ENCODE peak calls at places on chromosomes 6 and 20, in five cellular contexts. I, K, X, A and L are unnamed samples.

GRCh38 chr6:124924333-124924759 is 37.9 kb upstream of the RNF217 start:
- DNase-seq in I (peak), K (no peak), X (no peak), A (peak), L (no peak)

GRCh38 chr6:10151144-10151915 is 263.5 kb downstream of the TFAP2A start:
- DNase-seq in I (no peak), K (no peak), X (no peak), A (no peak), L (no peak)

GRCh38 chr20:51366155-51366886 is 176.2 kb downstream of the NFATC2 start:
- DNase-seq in I (peak), K (no peak), X (no peak), A (peak), L (peak)

GRCh38 chr6:132205946-132206345 is 195.3 kb downstream of the MOXD1 start:
- DNase-seq in I (no peak), K (no peak), X (no peak), A (no peak), L (no peak)

GRCh38 chr6:157669747-157670216 is 153.3 kb upstream of the SNX9 start:
- DNase-seq in I (peak), K (no peak), X (peak), A (peak), L (peak)

GRCh38 chr6:2196079-2196679 is 49.2 kb downstream of the GMDS start:
- DNase-seq in I (peak), K (peak), X (no peak), A (peak), L (peak)

GRCh38 chr6:169960891-169961611 is 209.6 kb downstream of the ERMARD start:
- DNase-seq in I (no peak), K (no peak), X (no peak), A (no peak), L (no peak)

GRCh38 chr6:107981695-107982094 is 23.7 kb upstream of the SEC63 start:
- DNase-seq in I (no peak), K (no peak), X (no peak), A (no peak), L (no peak)

GRCh38 chr20:35576816-35577215 is 34.9 kb downstream of the ERGIC3 start:
- DNase-seq in I (no peak), K (no peak), X (no peak), A (no peak), L (no peak)

GRCh38 chr6:154460306-154461071 is 50.0 kb downstream of the CNKSR3 start:
- DNase-seq in I (no peak), K (no peak), X (no peak), A (peak), L (no peak)

GRCh38 chr6:6494677-6495076 is 93.8 kb upstream of the LY86 start:
- DNase-seq in I (peak), K (peak), X (no peak), A (no peak), L (peak)

GRCh38 chr6:33896391-33897192 is 92.8 kb upstream of the MLN start:
- DNase-seq in I (no peak), K (no peak), X (no peak), A (peak), L (no peak)

GRCh38 chr6:21666788-21667681 is 73.5 kb downstream of the SOX4 start:
- DNase-seq in I (no peak), K (peak), X (no peak), A (peak), L (no peak)

GRCh38 chr20:63475209-63475608 is 2.8 kb upstream of the KCNQ2 start:
- DNase-seq in I (peak), K (peak), X (no peak), A (peak), L (peak)

GRCh38 chr6:154555075-154555677 is 44.7 kb upstream of the CNKSR3 start:
- DNase-seq in I (peak), K (no peak), X (no peak), A (no peak), L (peak)

GRCh38 chr20:35196313-35196712 is 24.4 kb downstream of the PROCR start:
- DNase-seq in I (no peak), K (no peak), X (no peak), A (peak), L (no peak)

GRCh38 chr6:12137480-12137879 is 125.4 kb downstream of the HIVEP1 start:
- DNase-seq in I (peak), K (no peak), X (no peak), A (peak), L (no peak)

GRCh38 chr20:24685736-24686135 is 216.3 kb downstream of the SYNDIG1 start:
- DNase-seq in I (no peak), K (no peak), X (peak), A (no peak), L (no peak)

GRCh38 chr6:109420751-109421150 is 19.7 kb downstream of the PPIL6 start:
- DNase-seq in I (no peak), K (no peak), X (no peak), A (no peak), L (peak)

GRCh38 chr6:167825759-167826229 is 917 bp upstream of the AFDN start:
- DNase-seq in I (peak), K (peak), X (peak), A (no peak), L (peak)

GRCh38 chr20:17731233-17731632 is 31.5 kb downstream of the BANF2 start:
- DNase-seq in I (no peak), K (no peak), X (no peak), A (no peak), L (no peak)

GRCh38 chr20:34637245-34638185 is 39.4 kb downstream of the PIGU start:
- DNase-seq in I (peak), K (no peak), X (no peak), A (peak), L (no peak)

GRCh38 chr6:142374965-142375733 is 73.3 kb downstream of the ADGRG6 start:
- DNase-seq in I (peak), K (no peak), X (no peak), A (peak), L (peak)

GRCh38 chr20:41540459-41540858 is 77.7 kb downstream of the CHD6 start:
- DNase-seq in I (no peak), K (no peak), X (no peak), A (no peak), L (no peak)

GRCh38 chr6:126302191-126302590 is 37.7 kb upstream of the CENPW start:
- DNase-seq in I (no peak), K (no peak), X (no peak), A (no peak), L (no peak)

GRCh38 chr20:45467861-45468260 is 1.7 kb upstream of the WFDC2 start:
- DNase-seq in I (no peak), K (no peak), X (no peak), A (no peak), L (no peak)

GRCh38 chr20:45469336-45470261 is at the start of gene WFDC2:
- DNase-seq in I (no peak), K (peak), X (no peak), A (no peak), L (no peak)

GRCh38 chr20:45470262-45470931 is 844 bp downstream of the WFDC2 start:
- DNase-seq in I (no peak), K (peak), X (no peak), A (no peak), L (no peak)

GRCh38 chr20:45467172-45467571 is 2.4 kb upstream of the WFDC2 start:
- DNase-seq in I (no peak), K (no peak), X (no peak), A (no peak), L (no peak)

GRCh38 chr20:45470939-45471338 is 1.4 kb downstream of the WFDC2 start:
- DNase-seq in I (no peak), K (no peak), X (no peak), A (no peak), L (no peak)
- TF ChIP-seq CTCF in I (no peak), K (no peak), X (no peak), A (peak), L (no peak)

GRCh38 chr20:59402697-59403096 is 102.3 kb downstream of the EDN3 start:
- DNase-seq in I (peak), K (no peak), X (no peak), A (no peak), L (no peak)

GRCh38 chr20:59403962-59404314 is 103.5 kb downstream of the EDN3 start:
- DNase-seq in I (no peak), K (no peak), X (no peak), A (no peak), L (no peak)

GRCh38 chr20:59404749-59405148 is 104.3 kb downstream of the EDN3 start:
- DNase-seq in I (no peak), K (no peak), X (no peak), A (no peak), L (no peak)

GRCh38 chr20:59405226-59405815 is 104.9 kb downstream of the EDN3 start:
- DNase-seq in I (no peak), K (no peak), X (no peak), A (no peak), L (no peak)

GRCh38 chr20:59403261-59403961 is 103.0 kb downstream of the EDN3 start:
- DNase-seq in I (peak), K (peak), X (peak), A (no peak), L (peak)
- TF ChIP-seq CTCF in I (peak), K (peak), X (peak), A (peak), L (peak)

GRCh38 chr20:54456972-54457371 is 18.4 kb upstream of the DOK5 start:
- DNase-seq in I (no peak), K (no peak), X (no peak), A (no peak), L (no peak)

GRCh38 chr20:54456423-54456822 is 19.0 kb upstream of the DOK5 start:
- DNase-seq in I (no peak), K (no peak), X (no peak), A (no peak), L (no peak)

GRCh38 chr20:54454982-54455381 is 20.4 kb upstream of the DOK5 start:
- DNase-seq in I (no peak), K (no peak), X (no peak), A (no peak), L (no peak)

GRCh38 chr20:54459279-54459678 is 16.1 kb upstream of the DOK5 start:
- DNase-seq in I (no peak), K (no peak), X (no peak), A (no peak), L (no peak)

GRCh38 chr20:54458219-54458618 is 17.2 kb upstream of the DOK5 start:
- DNase-seq in I (no peak), K (no peak), X (no peak), A (no peak), L (no peak)
- TF ChIP-seq CTCF in I (no peak), K (no peak), X (no peak), A (no peak), L (no peak)

DNA sequence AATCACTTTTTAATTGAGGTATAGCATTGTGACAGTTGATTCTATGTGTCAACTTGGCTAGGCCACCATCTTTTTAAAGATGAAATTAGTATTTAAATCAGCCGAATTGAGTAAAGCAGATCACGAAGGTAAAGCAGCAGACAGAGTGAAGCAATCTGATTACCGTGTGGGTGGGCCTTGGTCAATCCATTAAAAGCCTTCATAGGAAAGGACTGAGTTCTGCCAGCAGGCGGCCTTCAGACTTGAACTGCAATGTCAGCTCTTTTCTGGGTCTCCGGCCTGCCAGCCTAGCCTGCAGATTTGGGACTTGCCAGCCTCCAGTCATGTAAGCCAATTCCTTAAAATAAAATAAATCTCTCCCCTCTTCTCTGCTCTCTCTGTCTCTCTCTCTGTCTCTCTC is 22.4 kb upstream of the TGM2 start:
- DNase-seq in I (no peak), K (no peak), X (peak), A (peak), L (no peak)
- TF ChIP-seq CTCF in I (no peak), K (no peak), X (no peak), A (peak), L (no peak)

GRCh38 chr6:68443704-68444103 is 191.4 kb upstream of the ADGRB3 start:
- DNase-seq in I (no peak), K (no peak), X (no peak), A (no peak), L (no peak)
- TF ChIP-seq CTCF in I (no peak), K (peak), X (peak), A (peak), L (no peak)

GRCh38 chr6:152265651-152266050 is 371.5 kb downstream of the SYNE1 start:
- DNase-seq in I (no peak), K (no peak), X (no peak), A (no peak), L (no peak)

GRCh38 chr6:152267967-152268845 is 369.0 kb downstream of the SYNE1 start:
- DNase-seq in I (peak), K (peak), X (no peak), A (peak), L (peak)

GRCh38 chr6:152271681-152272464 is 365.3 kb downstream of the SYNE1 start:
- DNase-seq in I (no peak), K (no peak), X (no peak), A (peak), L (peak)

GRCh38 chr6:152270301-152270925 is 366.7 kb downstream of the SYNE1 start:
- DNase-seq in I (no peak), K (no peak), X (no peak), A (peak), L (no peak)

DNA sequence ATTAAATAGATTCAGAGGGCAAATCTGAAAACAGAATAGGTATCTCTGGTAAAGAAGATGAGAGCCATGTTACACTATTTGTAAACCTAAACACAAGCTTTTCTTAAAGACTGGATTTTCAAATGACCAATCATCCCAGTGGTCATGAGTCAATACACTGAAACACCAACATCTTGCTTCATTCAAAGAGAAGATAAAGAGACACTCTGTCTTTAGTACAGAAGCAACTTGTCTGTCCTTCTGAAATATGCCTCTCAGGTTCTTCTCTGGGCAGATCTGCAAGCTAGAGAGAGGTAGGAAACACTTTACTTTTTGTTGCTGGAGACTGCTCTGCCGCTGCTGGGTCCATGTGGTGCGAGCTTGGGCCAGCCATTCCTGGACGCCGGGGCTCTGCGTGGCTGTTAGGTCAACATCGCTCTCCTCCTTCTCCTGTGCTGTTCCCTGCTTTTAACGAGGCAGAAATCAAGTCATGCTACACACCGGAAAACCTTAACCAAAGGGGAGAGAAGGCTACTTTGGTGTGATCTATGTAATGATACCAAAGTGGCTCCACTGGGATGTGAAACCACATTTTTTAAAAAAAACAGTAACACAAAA is 368.2 kb downstream of the SYNE1 start:
- DNase-seq in I (no peak), K (no peak), X (no peak), A (no peak), L (no peak)
- TF ChIP-seq CTCF in I (no peak), K (no peak), X (no peak), A (no peak), L (no peak)